ENCODE peak calls at places on chromosomes 11 and 22, in eight cellular contexts. One of them, this sample, is unnamed. For H3K4me1, the result is how much of the 10 kb centered on the place peaks cover.

GRCh38 chr11:92830382-92831148 is 138.9 kb upstream of the MTNR1B start:
- DNase-seq in body of pancreas: no peak
- DNase-seq in spleen: no peak
- DNase-seq in IMR-90: no peak
- DNase-seq in suprapubic skin: no peak
- DNase-seq in ovary: no peak
- DNase-seq in Peyer's patch: no peak
- DNase-seq in A549: no peak
- DNase-seq in this sample: no peak

GRCh38 chr11:6022954-6023353 is 7.6 kb downstream of the OR56A1 start:
- DNase-seq in body of pancreas: no peak
- DNase-seq in spleen: no peak
- DNase-seq in IMR-90: peak
- DNase-seq in suprapubic skin: no peak
- DNase-seq in ovary: no peak
- DNase-seq in Peyer's patch: no peak
- DNase-seq in A549: peak
- DNase-seq in this sample: no peak

GRCh38 chr22:31951201-31952093 is 7.1 kb downstream of the YWHAH start:
- DNase-seq in body of pancreas: no peak
- DNase-seq in spleen: peak
- DNase-seq in IMR-90: no peak
- DNase-seq in suprapubic skin: no peak
- DNase-seq in ovary: no peak
- DNase-seq in Peyer's patch: no peak
- DNase-seq in A549: no peak
- DNase-seq in this sample: no peak

GRCh38 chr11:128941573-128942271 is 949 bp downstream of the TP53AIP1 start:
- DNase-seq in body of pancreas: no peak
- DNase-seq in spleen: no peak
- DNase-seq in IMR-90: no peak
- DNase-seq in suprapubic skin: no peak
- DNase-seq in ovary: no peak
- DNase-seq in Peyer's patch: no peak
- DNase-seq in A549: no peak
- DNase-seq in this sample: no peak

GRCh38 chr22:29587938-29588699 is 7.2 kb upstream of the NIPSNAP1 start:
- DNase-seq in body of pancreas: no peak
- DNase-seq in spleen: no peak
- DNase-seq in IMR-90: peak
- DNase-seq in suprapubic skin: no peak
- DNase-seq in ovary: no peak
- DNase-seq in Peyer's patch: no peak
- DNase-seq in A549: peak
- DNase-seq in this sample: no peak

GRCh38 chr22:31286360-31287255 is 5.7 kb downstream of the PIK3IP1 start:
- DNase-seq in body of pancreas: no peak
- DNase-seq in spleen: no peak
- DNase-seq in IMR-90: no peak
- DNase-seq in suprapubic skin: no peak
- DNase-seq in ovary: no peak
- DNase-seq in Peyer's patch: no peak
- DNase-seq in A549: no peak
- DNase-seq in this sample: no peak

GRCh38 chr11:748007-748359 is 719 bp downstream of the TALDO1 start:
- DNase-seq in body of pancreas: no peak
- DNase-seq in spleen: peak
- DNase-seq in IMR-90: no peak
- DNase-seq in suprapubic skin: no peak
- DNase-seq in ovary: no peak
- DNase-seq in Peyer's patch: peak
- DNase-seq in A549: no peak
- DNase-seq in this sample: no peak

GRCh38 chr22:45878051-45878764 is 98.8 kb downstream of the WNT7B start:
- DNase-seq in body of pancreas: peak
- DNase-seq in spleen: peak
- DNase-seq in IMR-90: no peak
- DNase-seq in suprapubic skin: peak
- DNase-seq in ovary: no peak
- DNase-seq in Peyer's patch: no peak
- DNase-seq in A549: no peak
- DNase-seq in this sample: no peak

GRCh38 chr11:66849501-66850234 is 6.4 kb downstream of the RCE1 start:
- DNase-seq in body of pancreas: no peak
- DNase-seq in spleen: peak
- DNase-seq in IMR-90: no peak
- DNase-seq in suprapubic skin: peak
- DNase-seq in ovary: no peak
- DNase-seq in Peyer's patch: no peak
- DNase-seq in A549: no peak
- DNase-seq in this sample: no peak

GRCh38 chr11:104343578-104343977 is 179.6 kb upstream of the PDGFD start:
- DNase-seq in body of pancreas: no peak
- DNase-seq in spleen: no peak
- DNase-seq in IMR-90: peak
- DNase-seq in suprapubic skin: no peak
- DNase-seq in ovary: no peak
- DNase-seq in Peyer's patch: no peak
- DNase-seq in A549: peak
- DNase-seq in this sample: no peak

GRCh38 chr11:73670808-73671207 is 24.4 kb downstream of the PLEKHB1 start:
- DNase-seq in body of pancreas: no peak
- DNase-seq in spleen: no peak
- DNase-seq in IMR-90: no peak
- DNase-seq in suprapubic skin: no peak
- DNase-seq in ovary: no peak
- DNase-seq in Peyer's patch: no peak
- DNase-seq in A549: no peak
- DNase-seq in this sample: no peak

DNA sequence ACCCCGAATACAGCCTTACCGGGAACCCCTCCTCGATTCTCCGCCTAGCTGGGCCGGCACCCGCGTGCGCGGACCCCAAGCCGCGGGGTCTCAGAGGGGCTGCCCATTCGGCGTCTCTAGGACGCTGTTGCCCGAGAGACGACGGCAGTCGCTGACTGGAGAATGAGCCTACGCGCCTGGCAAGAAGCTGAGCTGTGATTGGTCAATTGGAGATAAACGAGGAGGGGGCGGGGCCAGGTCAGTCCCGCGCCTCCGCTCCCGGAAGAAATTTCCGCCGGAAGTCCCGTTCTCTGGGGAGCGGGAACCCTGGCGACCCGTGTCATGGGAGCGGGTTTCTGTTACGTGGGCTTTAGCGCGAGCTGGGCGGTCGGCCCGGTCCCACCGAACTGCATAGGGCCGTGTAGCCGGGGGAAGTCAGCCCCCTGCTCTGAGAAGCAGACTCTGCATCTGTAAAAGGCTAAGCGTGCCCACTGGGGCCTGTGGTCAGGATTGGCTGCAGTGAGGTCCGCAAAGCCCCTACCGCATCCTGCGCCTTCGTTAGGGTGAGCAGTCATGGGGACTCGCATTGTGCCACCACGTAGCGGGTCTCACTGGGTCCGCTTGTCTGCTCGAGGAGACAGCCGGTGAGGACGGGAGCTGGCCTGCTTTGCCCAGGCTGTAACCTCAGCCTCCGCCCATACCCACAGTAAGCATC is at the start of gene EFCAB6:
- DNase-seq in body of pancreas: peak
- DNase-seq in spleen: peak
- DNase-seq in IMR-90: peak
- DNase-seq in suprapubic skin: peak
- DNase-seq in ovary: peak
- DNase-seq in Peyer's patch: peak
- DNase-seq in A549: peak
- DNase-seq in this sample: peak
- TF ChIP-seq POLR2A in body of pancreas: peak
- TF ChIP-seq POLR2A in spleen: no peak
- TF ChIP-seq POLR2A in IMR-90: peak
- TF ChIP-seq POLR2A in suprapubic skin: no peak
- TF ChIP-seq POLR2A in ovary: peak
- TF ChIP-seq POLR2A in Peyer's patch: peak
- TF ChIP-seq POLR2A in A549: peak
- TF ChIP-seq POLR2A in this sample: peak

GRCh38 chr11:60122414-60123036 is 34.1 kb downstream of the MS4A2 start:
- DNase-seq in body of pancreas: no peak
- DNase-seq in spleen: no peak
- DNase-seq in IMR-90: no peak
- DNase-seq in suprapubic skin: no peak
- DNase-seq in ovary: no peak
- DNase-seq in Peyer's patch: no peak
- DNase-seq in A549: no peak
- DNase-seq in this sample: no peak
- H3K4me1 ChIP-seq in body of pancreas: under half
- H3K4me1 ChIP-seq in spleen: under half
- H3K4me1 ChIP-seq in IMR-90: under half
- H3K4me1 ChIP-seq in suprapubic skin: under half
- H3K4me1 ChIP-seq in ovary: under half
- H3K4me1 ChIP-seq in Peyer's patch: under half
- H3K4me1 ChIP-seq in A549: under half
- H3K4me1 ChIP-seq in this sample: under half

GRCh38 chr11:2928605-2929510 is at the start of gene PHLDA2:
- DNase-seq in body of pancreas: peak
- DNase-seq in spleen: peak
- DNase-seq in IMR-90: peak
- DNase-seq in suprapubic skin: no peak
- DNase-seq in ovary: no peak
- DNase-seq in Peyer's patch: peak
- DNase-seq in A549: peak
- DNase-seq in this sample: no peak
- TF ChIP-seq POLR2A in body of pancreas: peak
- TF ChIP-seq POLR2A in spleen: no peak
- TF ChIP-seq POLR2A in IMR-90: peak
- TF ChIP-seq POLR2A in suprapubic skin: no peak
- TF ChIP-seq POLR2A in ovary: no peak
- TF ChIP-seq POLR2A in Peyer's patch: peak
- TF ChIP-seq POLR2A in A549: peak
- TF ChIP-seq POLR2A in this sample: peak

GRCh38 chr22:25492162-25492561 is 72.3 kb upstream of the GRK3 start:
- DNase-seq in body of pancreas: no peak
- DNase-seq in spleen: no peak
- DNase-seq in IMR-90: no peak
- DNase-seq in suprapubic skin: no peak
- DNase-seq in ovary: no peak
- DNase-seq in Peyer's patch: no peak
- DNase-seq in A549: no peak
- DNase-seq in this sample: no peak
- H3K4me1 ChIP-seq in body of pancreas: under half
- H3K4me1 ChIP-seq in spleen: under half
- H3K4me1 ChIP-seq in IMR-90: under half
- H3K4me1 ChIP-seq in suprapubic skin: under half
- H3K4me1 ChIP-seq in ovary: under half
- H3K4me1 ChIP-seq in Peyer's patch: under half
- H3K4me1 ChIP-seq in A549: under half
- H3K4me1 ChIP-seq in this sample: under half

DNA sequence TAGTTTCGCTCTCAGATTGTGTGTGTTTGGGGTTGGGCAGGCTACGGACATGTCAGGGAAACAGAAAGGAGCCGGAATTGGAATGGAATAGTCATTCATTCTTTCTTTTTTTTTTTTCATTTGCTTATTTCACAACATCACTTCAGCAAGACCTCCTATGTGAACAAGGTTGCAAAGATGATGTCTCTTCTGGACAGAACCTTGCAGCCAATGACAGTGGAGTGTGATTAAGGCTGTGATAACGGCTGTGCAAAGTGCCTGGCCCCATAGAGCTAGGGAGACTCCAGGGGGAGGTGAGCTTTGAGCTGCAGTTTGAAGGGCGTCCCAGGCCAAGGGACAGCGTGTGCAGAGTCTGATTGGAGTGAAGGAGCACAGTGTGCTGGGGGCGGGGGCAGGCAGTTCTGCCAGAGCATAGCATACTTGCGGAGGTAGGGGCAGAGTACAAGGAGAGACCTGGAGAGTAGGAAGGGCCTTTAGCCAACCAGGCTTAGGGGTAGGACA is 3.4 kb downstream of the TIGD3 start:
- DNase-seq in body of pancreas: no peak
- DNase-seq in spleen: no peak
- DNase-seq in IMR-90: no peak
- DNase-seq in suprapubic skin: no peak
- DNase-seq in ovary: no peak
- DNase-seq in Peyer's patch: peak
- DNase-seq in A549: no peak
- DNase-seq in this sample: no peak
- TF ChIP-seq POLR2A in body of pancreas: no peak
- TF ChIP-seq POLR2A in spleen: no peak
- TF ChIP-seq POLR2A in IMR-90: no peak
- TF ChIP-seq POLR2A in suprapubic skin: no peak
- TF ChIP-seq POLR2A in ovary: no peak
- TF ChIP-seq POLR2A in Peyer's patch: peak
- TF ChIP-seq POLR2A in A549: no peak
- TF ChIP-seq POLR2A in this sample: no peak

This sample was measured in uterus.